ENCODE peak calls at places on chromosome 19, in eight cellular contexts. G is cardiac septum; U is pulmonary artery endothelial cell; H is activated CD4-positive, alpha-beta memory T cell treated with anti-CD3 and anti-CD28 coated beads, Interleukin-2, amount 10 ng/mL, durations not matched to agents 7 days and 5 days; X is stimulated activated CD8-positive, alpha-beta memory T cell treated with anti-CD3 and anti-CD28 coated beads, Interleukin-7, amount 100 ng/mL, for 24 hours; Z is left ventricle myocardium inferior; F is right cardiac atrium; K is GM23338. E is an unnamed sample.

GRCh38 chr19:50050406-50051223 is 24.8 kb downstream of the ZNF473 start:
- DNase-seq in X (peak), F (peak), G (peak), K (peak), U (peak), H (peak), Z (peak), E (peak)

GRCh38 chr19:11364935-11365334 is 9.5 kb upstream of the SWSAP1 start:
- DNase-seq in H (no peak), G (no peak), F (no peak), Z (no peak), K (no peak), X (no peak), U (no peak), E (no peak)

GRCh38 chr19:16159655-16160054 is 13.7 kb downstream of the CIB3 start:
- DNase-seq in Z (no peak), K (no peak), G (no peak), F (no peak), H (no peak), X (no peak), U (no peak), E (no peak)

GRCh38 chr19:47512183-47512947 is 2.5 kb downstream of the NAPA start:
- DNase-seq in U (no peak), G (no peak), K (no peak), Z (no peak), X (no peak), H (peak), F (no peak), E (no peak)

GRCh38 chr19:54461201-54462071 is 2.1 kb downstream of the LENG9 start:
- DNase-seq in U (no peak), X (no peak), K (no peak), G (no peak), Z (no peak), H (no peak), F (peak), E (no peak)

GRCh38 chr19:52034051-52034728 is 6.0 kb upstream of the ZNF614 start:
- DNase-seq in U (no peak), X (no peak), Z (no peak), K (no peak), H (no peak), G (no peak), F (no peak), E (no peak)

GRCh38 chr19:55321466-55321865 is 3.7 kb downstream of the TMEM150B start:
- DNase-seq in X (no peak), U (no peak), G (no peak), K (no peak), Z (no peak), F (no peak), H (no peak), E (no peak)

GRCh38 chr19:46426035-46426505 is 2.7 kb downstream of the PNMA8C start:
- DNase-seq in X (no peak), U (no peak), K (no peak), Z (no peak), G (no peak), F (no peak), H (no peak), E (no peak)

GRCh38 chr19:7932930-7933300 is 7.0 kb upstream of the CTXN1 start:
- DNase-seq in G (no peak), K (no peak), H (no peak), U (no peak), Z (no peak), F (no peak), X (no peak), E (no peak)

GRCh38 chr19:33416307-33417215 is 43.1 kb downstream of the CEBPG start:
- DNase-seq in G (no peak), Z (peak), H (peak), F (peak), U (peak), K (peak), X (peak), E (peak)

GRCh38 chr19:12785431-12786011 is 5.8 kb upstream of the JUNB start:
- DNase-seq in X (no peak), H (peak), G (peak), F (peak), U (no peak), Z (no peak), K (no peak), E (peak)

GRCh38 chr19:18613589-18614234 is 1.0 kb downstream of the TMEM59L start:
- DNase-seq in G (no peak), X (no peak), H (no peak), Z (no peak), U (no peak), F (no peak), K (peak), E (no peak)

GRCh38 chr19:30712428-30713151 is 340.4 kb downstream of the ZNF536 start:
- DNase-seq in F (no peak), K (no peak), X (no peak), U (no peak), G (no peak), H (no peak), Z (no peak), E (no peak)

GRCh38 chr19:39413903-39414608 is 1.6 kb downstream of the PLEKHG2 start:
- DNase-seq in H (no peak), K (peak), U (no peak), Z (no peak), F (peak), G (no peak), X (no peak), E (no peak)

GRCh38 chr19:37466277-37466797 is 907 bp downstream of the ZNF569 start:
- DNase-seq in X (no peak), Z (no peak), F (no peak), G (no peak), H (no peak), U (no peak), K (peak), E (no peak)

GRCh38 chr19:55354698-55355212 is at the start of gene COX6B2:
- DNase-seq in F (no peak), X (no peak), Z (no peak), U (no peak), H (no peak), K (peak), G (no peak), E (no peak)

GRCh38 chr19:34269968-34270621 is 15.7 kb downstream of the GARRE1 start:
- DNase-seq in X (peak), G (peak), U (peak), K (peak), Z (peak), F (peak), H (peak), E (no peak)

GRCh38 chr19:45506991-45507863 is at the start of gene VASP:
- DNase-seq in X (peak), G (peak), K (peak), U (no peak), H (peak), Z (peak), F (peak), E (peak)

GRCh38 chr19:4472174-4472974 is at the start of gene HDGFL2:
- DNase-seq in K (no peak), U (no peak), X (no peak), Z (no peak), G (no peak), F (peak), H (no peak), E (no peak)

GRCh38 chr19:710767-711166 is 2.0 kb downstream of the PALM start:
- DNase-seq in H (no peak), K (no peak), G (no peak), F (peak), U (no peak), Z (peak), X (no peak), E (no peak)

GRCh38 chr19:54035215-54036178 is 28.2 kb downstream of the VSTM1 start:
- DNase-seq in G (no peak), H (no peak), X (no peak), Z (no peak), K (peak), F (no peak), U (peak), E (no peak)

GRCh38 chr19:681029-681626 is 4.9 kb downstream of the FSTL3 start:
- DNase-seq in H (no peak), F (peak), U (peak), K (peak), X (no peak), G (peak), Z (peak), E (no peak)

GRCh38 chr19:8494158-8494557 is 8.3 kb downstream of the PRAM1 start:
- DNase-seq in K (peak), Z (no peak), F (peak), G (peak), H (no peak), U (no peak), X (no peak), E (peak)

GRCh38 chr19:39514840-39515550 is at the start of gene SELENOV:
- DNase-seq in X (no peak), K (peak), Z (no peak), H (no peak), G (no peak), U (no peak), F (peak), E (no peak)

GRCh38 chr19:3100331-3100730 is 6.2 kb downstream of the GNA11 start:
- DNase-seq in F (peak), K (no peak), X (no peak), Z (no peak), U (no peak), H (no peak), G (no peak), E (no peak)

GRCh38 chr19:15264061-15264932 is 32.0 kb upstream of the EPHX3 start:
- DNase-seq in F (peak), K (peak), X (peak), Z (peak), H (peak), U (no peak), G (peak), E (peak)

GRCh38 chr19:9171393-9171991 is 7.3 kb upstream of the OR7D2 start:
- DNase-seq in K (no peak), Z (no peak), F (no peak), G (no peak), U (no peak), H (no peak), X (no peak), E (no peak)

GRCh38 chr19:34687348-34687747 is 9.9 kb downstream of the ZNF302 start:
- DNase-seq in F (no peak), H (no peak), K (no peak), X (no peak), U (no peak), Z (no peak), G (no peak), E (no peak)

GRCh38 chr19:6272913-6273600 is 6.7 kb downstream of the MLLT1 start:
- DNase-seq in Z (no peak), K (no peak), F (no peak), G (no peak), U (no peak), X (no peak), H (no peak), E (no peak)

GRCh38 chr19:51293571-51294210 is 17.8 kb upstream of the IGLON5 start:
- DNase-seq in X (no peak), Z (no peak), K (peak), H (no peak), U (no peak), F (no peak), G (no peak), E (no peak)

GRCh38 chr19:23762884-23763711 is 4.4 kb upstream of the ZNF681 start:
- DNase-seq in H (peak), F (peak), Z (peak), X (peak), G (peak), K (peak), U (no peak), E (no peak)

GRCh38 chr19:4524808-4525562 is 6.7 kb upstream of the PLIN4 start:
- DNase-seq in U (no peak), K (peak), X (peak), F (peak), H (peak), G (no peak), Z (peak), E (peak)

GRCh38 chr19:41753159-41753558 is 2.2 kb upstream of the CEACAM6 start:
- DNase-seq in G (peak), Z (peak), H (peak), F (peak), X (peak), K (peak), U (no peak), E (peak)

E was measured in GDM1.